ENCODE peak calls at places on chromosomes 11 and 22, in ten cellular contexts. One of them, this sample, is unnamed.

GRCh38 chr22:41948142-41948541 is 1.2 kb upstream of the CENPM start:
- DNase-seq in HCT116: no peak
- DNase-seq in K562: no peak
- DNase-seq in sigmoid colon: no peak
- DNase-seq in H1: no peak
- DNase-seq in GM23338: no peak
- DNase-seq in prostate gland: no peak
- DNase-seq in stomach: no peak
- DNase-seq in breast epithelium: no peak
- DNase-seq in transverse colon: no peak
- DNase-seq in this sample: no peak

GRCh38 chr11:102957953-102958352 is 2.4 kb upstream of the MMP13 start:
- DNase-seq in HCT116: no peak
- DNase-seq in K562: no peak
- DNase-seq in sigmoid colon: no peak
- DNase-seq in H1: no peak
- DNase-seq in GM23338: no peak
- DNase-seq in prostate gland: no peak
- DNase-seq in stomach: no peak
- DNase-seq in breast epithelium: no peak
- DNase-seq in transverse colon: no peak
- DNase-seq in this sample: no peak

GRCh38 chr11:124682443-124682842 is 8.7 kb downstream of the SPA17 start:
- DNase-seq in HCT116: no peak
- DNase-seq in K562: no peak
- DNase-seq in sigmoid colon: no peak
- DNase-seq in H1: no peak
- DNase-seq in GM23338: no peak
- DNase-seq in prostate gland: no peak
- DNase-seq in stomach: no peak
- DNase-seq in breast epithelium: no peak
- DNase-seq in transverse colon: no peak
- DNase-seq in this sample: no peak

GRCh38 chr22:42645341-42645937 is 3.8 kb downstream of the CYB5R3 start:
- DNase-seq in HCT116: no peak
- DNase-seq in K562: no peak
- DNase-seq in sigmoid colon: no peak
- DNase-seq in H1: no peak
- DNase-seq in GM23338: no peak
- DNase-seq in prostate gland: no peak
- DNase-seq in stomach: peak; percentile 44
- DNase-seq in breast epithelium: peak; percentile 37
- DNase-seq in transverse colon: no peak
- DNase-seq in this sample: no peak

GRCh38 chr11:28703371-28703770 is 595.2 kb downstream of the METTL15 start:
- DNase-seq in HCT116: no peak
- DNase-seq in K562: no peak
- DNase-seq in sigmoid colon: no peak
- DNase-seq in H1: no peak
- DNase-seq in GM23338: no peak
- DNase-seq in prostate gland: no peak
- DNase-seq in stomach: no peak
- DNase-seq in breast epithelium: no peak
- DNase-seq in transverse colon: no peak
- DNase-seq in this sample: no peak

GRCh38 chr11:64619811-64620285 is 28.8 kb downstream of the SLC22A12 start:
- DNase-seq in HCT116: peak; percentile 42
- DNase-seq in K562: peak; percentile 63
- DNase-seq in sigmoid colon: peak; percentile 86
- DNase-seq in H1: no peak
- DNase-seq in GM23338: peak; percentile 75
- DNase-seq in prostate gland: no peak
- DNase-seq in stomach: no peak
- DNase-seq in breast epithelium: no peak
- DNase-seq in transverse colon: peak; percentile 23
- DNase-seq in this sample: no peak

GRCh38 chr11:108551653-108552462 is 41.7 kb downstream of the EXPH5 start:
- DNase-seq in HCT116: peak; percentile 18
- DNase-seq in K562: peak; percentile 74
- DNase-seq in sigmoid colon: no peak
- DNase-seq in H1: peak; percentile 41
- DNase-seq in GM23338: no peak
- DNase-seq in prostate gland: no peak
- DNase-seq in stomach: no peak
- DNase-seq in breast epithelium: no peak
- DNase-seq in transverse colon: no peak
- DNase-seq in this sample: no peak

GRCh38 chr11:71286701-71287643 is 34.6 kb upstream of the SHANK2 start:
- DNase-seq in HCT116: no peak
- DNase-seq in K562: no peak
- DNase-seq in sigmoid colon: peak; percentile 56
- DNase-seq in H1: no peak
- DNase-seq in GM23338: no peak
- DNase-seq in prostate gland: peak; percentile 91
- DNase-seq in stomach: peak; percentile 74
- DNase-seq in breast epithelium: peak; percentile 91
- DNase-seq in transverse colon: peak; percentile 60
- DNase-seq in this sample: peak; percentile 79

GRCh38 chr22:24965822-24966626 is 13.5 kb downstream of the KIAA1671 start:
- DNase-seq in HCT116: no peak
- DNase-seq in K562: no peak
- DNase-seq in sigmoid colon: no peak
- DNase-seq in H1: no peak
- DNase-seq in GM23338: no peak
- DNase-seq in prostate gland: peak; percentile 43
- DNase-seq in stomach: peak; percentile 91
- DNase-seq in breast epithelium: peak; percentile 77
- DNase-seq in transverse colon: peak; percentile 90
- DNase-seq in this sample: no peak

GRCh38 chr22:21943571-21944448 is 8.8 kb downstream of the PPM1F start:
- DNase-seq in HCT116: no peak
- DNase-seq in K562: no peak
- DNase-seq in sigmoid colon: no peak
- DNase-seq in H1: no peak
- DNase-seq in GM23338: no peak
- DNase-seq in prostate gland: no peak
- DNase-seq in stomach: no peak
- DNase-seq in breast epithelium: no peak
- DNase-seq in transverse colon: no peak
- DNase-seq in this sample: no peak

GRCh38 chr22:18032455-18033101 is 8.2 kb upstream of the MICAL3 start:
- DNase-seq in HCT116: peak; percentile 60
- DNase-seq in K562: no peak
- DNase-seq in sigmoid colon: no peak
- DNase-seq in H1: no peak
- DNase-seq in GM23338: no peak
- DNase-seq in prostate gland: no peak
- DNase-seq in stomach: no peak
- DNase-seq in breast epithelium: no peak
- DNase-seq in transverse colon: no peak
- DNase-seq in this sample: no peak

DNA sequence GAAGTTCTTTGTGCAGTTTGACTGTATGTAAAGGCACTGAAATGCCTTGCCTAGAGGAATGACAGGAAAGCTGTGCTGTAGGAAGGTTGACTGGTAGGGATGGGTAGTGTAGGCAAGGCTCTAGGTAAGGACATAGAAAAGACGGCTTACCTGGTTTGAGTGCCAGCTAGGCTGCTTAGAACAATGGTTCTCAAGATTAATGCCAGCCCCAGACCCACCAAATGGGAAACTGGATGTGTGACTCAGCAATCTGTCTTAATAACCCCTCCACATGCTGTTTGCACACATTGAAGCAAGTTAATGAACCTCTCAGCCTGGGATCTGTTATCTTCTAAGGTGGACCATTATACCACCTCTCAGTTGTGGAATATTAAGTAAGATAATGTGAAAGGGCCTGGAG is 3.7 kb downstream of the RPS3 start:
- DNase-seq in HCT116: no peak
- DNase-seq in K562: no peak
- DNase-seq in sigmoid colon: no peak
- DNase-seq in H1: no peak
- DNase-seq in GM23338: no peak
- DNase-seq in prostate gland: no peak
- DNase-seq in stomach: no peak
- DNase-seq in breast epithelium: no peak
- DNase-seq in transverse colon: no peak
- DNase-seq in this sample: no peak
- TF ChIP-seq POLR2AphosphoS5 in HCT116: no peak
- TF ChIP-seq POLR2AphosphoS5 in K562: peak; percentile 31
- TF ChIP-seq POLR2AphosphoS5 in sigmoid colon: no peak
- TF ChIP-seq POLR2AphosphoS5 in H1: peak; percentile 65
- TF ChIP-seq POLR2AphosphoS5 in GM23338: no peak
- TF ChIP-seq POLR2AphosphoS5 in prostate gland: no peak
- TF ChIP-seq POLR2AphosphoS5 in stomach: no peak
- TF ChIP-seq POLR2AphosphoS5 in breast epithelium: no peak
- TF ChIP-seq POLR2AphosphoS5 in transverse colon: no peak
- TF ChIP-seq POLR2AphosphoS5 in this sample: no peak

GRCh38 chr22:43862074-43862881 is at the start of gene SULT4A1:
- DNase-seq in HCT116: peak; percentile 19
- DNase-seq in K562: peak; percentile 65
- DNase-seq in sigmoid colon: peak; percentile 62
- DNase-seq in H1: peak; percentile 73
- DNase-seq in GM23338: peak; percentile 78
- DNase-seq in prostate gland: no peak
- DNase-seq in stomach: no peak
- DNase-seq in breast epithelium: no peak
- DNase-seq in transverse colon: no peak
- DNase-seq in this sample: no peak
- H3K27ac ChIP-seq in HCT116: peak within 1 kb of the TSS; percentile 59
- H3K27ac ChIP-seq in K562: no peak within 1 kb of the TSS
- H3K27ac ChIP-seq in sigmoid colon: no peak within 1 kb of the TSS
- H3K27ac ChIP-seq in H1: no peak within 1 kb of the TSS
- H3K27ac ChIP-seq in GM23338: no peak within 1 kb of the TSS
- H3K27ac ChIP-seq in prostate gland: no peak within 1 kb of the TSS
- H3K27ac ChIP-seq in stomach: no peak within 1 kb of the TSS
- H3K27ac ChIP-seq in breast epithelium: no peak within 1 kb of the TSS
- H3K27ac ChIP-seq in transverse colon: no peak within 1 kb of the TSS
- H3K27ac ChIP-seq in this sample: no peak within 1 kb of the TSS

GRCh38 chr11:33774356-33775063 is at the start of gene FBXO3:
- DNase-seq in HCT116: peak; percentile 40
- DNase-seq in K562: peak; percentile 98
- DNase-seq in sigmoid colon: peak; percentile 95
- DNase-seq in H1: peak; percentile 88
- DNase-seq in GM23338: peak; percentile 97
- DNase-seq in prostate gland: peak; percentile 88
- DNase-seq in stomach: peak; percentile 90
- DNase-seq in breast epithelium: peak; percentile 86
- DNase-seq in transverse colon: peak; percentile 91
- DNase-seq in this sample: peak; percentile 92
- TF ChIP-seq POLR2AphosphoS5 in HCT116: peak; percentile 85
- TF ChIP-seq POLR2AphosphoS5 in K562: peak; percentile 66
- TF ChIP-seq POLR2AphosphoS5 in sigmoid colon: peak; percentile 62
- TF ChIP-seq POLR2AphosphoS5 in H1: peak; percentile 91
- TF ChIP-seq POLR2AphosphoS5 in GM23338: peak; percentile 67
- TF ChIP-seq POLR2AphosphoS5 in prostate gland: peak; percentile 69
- TF ChIP-seq POLR2AphosphoS5 in stomach: no peak
- TF ChIP-seq POLR2AphosphoS5 in breast epithelium: no peak
- TF ChIP-seq POLR2AphosphoS5 in transverse colon: peak; percentile 70
- TF ChIP-seq POLR2AphosphoS5 in this sample: no peak

DNA sequence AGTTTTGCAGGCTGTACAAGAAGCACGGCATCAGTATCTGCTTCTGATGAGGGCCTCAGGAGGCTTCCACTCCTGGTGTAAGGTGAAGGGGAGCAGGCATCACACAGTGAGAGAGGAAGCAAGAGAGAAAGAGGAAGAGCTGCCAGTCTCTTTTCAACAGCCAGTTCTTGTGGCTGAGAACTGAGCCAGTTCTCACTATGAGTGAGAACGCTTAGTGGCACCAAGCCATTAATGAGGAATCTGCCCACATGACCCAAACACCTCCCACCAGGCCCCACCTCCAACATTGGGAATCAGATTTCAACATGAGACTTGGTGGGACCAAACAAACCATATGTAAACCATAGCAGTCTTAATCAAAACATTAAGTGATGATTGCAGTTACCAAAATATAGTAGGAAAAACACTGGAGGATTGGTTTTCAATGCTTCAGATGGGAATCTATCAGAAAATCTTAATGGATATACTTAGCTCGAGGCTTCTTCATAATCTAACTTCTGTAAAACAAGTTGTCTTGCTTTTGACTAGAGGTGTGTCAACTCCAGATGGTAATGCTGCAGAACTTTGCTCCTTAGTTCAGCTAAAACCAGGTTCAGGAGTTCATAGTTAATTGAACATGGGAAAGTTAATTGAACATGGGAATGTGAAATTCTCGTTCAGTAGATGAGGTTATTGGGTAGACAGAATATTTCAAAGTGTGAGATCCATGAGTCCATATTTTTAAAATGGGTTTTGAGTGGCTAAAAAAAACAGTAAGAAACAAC is 12.2 kb downstream of the FAR1 start:
- DNase-seq in HCT116: no peak
- DNase-seq in K562: no peak
- DNase-seq in sigmoid colon: no peak
- DNase-seq in H1: no peak
- DNase-seq in GM23338: peak; percentile 17
- DNase-seq in prostate gland: no peak
- DNase-seq in stomach: no peak
- DNase-seq in breast epithelium: no peak
- DNase-seq in transverse colon: no peak
- DNase-seq in this sample: no peak
- H3K27ac ChIP-seq in HCT116: no peak overlapping the region
- H3K27ac ChIP-seq in K562: no peak overlapping the region
- H3K27ac ChIP-seq in sigmoid colon: no peak overlapping the region
- H3K27ac ChIP-seq in H1: no peak overlapping the region
- H3K27ac ChIP-seq in GM23338: no peak overlapping the region
- H3K27ac ChIP-seq in prostate gland: no peak overlapping the region
- H3K27ac ChIP-seq in stomach: no peak overlapping the region
- H3K27ac ChIP-seq in breast epithelium: no peak overlapping the region
- H3K27ac ChIP-seq in transverse colon: peak overlapping the region; percentile 49
- H3K27ac ChIP-seq in this sample: no peak overlapping the region

GRCh38 chr11:12163181-12163841 is 52.9 kb downstream of the MICAL2 start:
- DNase-seq in HCT116: no peak
- DNase-seq in K562: no peak
- DNase-seq in sigmoid colon: peak; percentile 88
- DNase-seq in H1: no peak
- DNase-seq in GM23338: no peak
- DNase-seq in prostate gland: no peak
- DNase-seq in stomach: no peak
- DNase-seq in breast epithelium: peak; percentile 56
- DNase-seq in transverse colon: peak; percentile 66
- DNase-seq in this sample: no peak
- TF ChIP-seq POLR2AphosphoS5 in HCT116: no peak
- TF ChIP-seq POLR2AphosphoS5 in K562: no peak
- TF ChIP-seq POLR2AphosphoS5 in sigmoid colon: peak; percentile 59
- TF ChIP-seq POLR2AphosphoS5 in H1: no peak
- TF ChIP-seq POLR2AphosphoS5 in GM23338: no peak
- TF ChIP-seq POLR2AphosphoS5 in prostate gland: no peak
- TF ChIP-seq POLR2AphosphoS5 in stomach: peak; percentile 76
- TF ChIP-seq POLR2AphosphoS5 in breast epithelium: no peak
- TF ChIP-seq POLR2AphosphoS5 in transverse colon: peak; percentile 46
- TF ChIP-seq POLR2AphosphoS5 in this sample: no peak